ENCODE peak calls at places on chromosomes 7 and 10, in five cellular contexts. V is OCI-M1, A is H9, B is GM03348, U is NCI-H1092. K is an unnamed sample.

GRCh38 chr10:5291501-5292195 is 73.1 kb upstream of the UCN3 start:
- DNase-seq in V (peak), A (no peak), B (peak), U (no peak), K (no peak)

GRCh38 chr10:597976-598375 is 91.5 kb downstream of the DIP2C start:
- DNase-seq in V (no peak), A (no peak), B (no peak), U (no peak), K (no peak)

GRCh38 chr10:86248062-86248461 is 118.5 kb downstream of the GRID1 start:
- DNase-seq in V (no peak), A (no peak), B (no peak), U (no peak), K (no peak)

GRCh38 chr7:27921081-27921836 is 181.3 kb downstream of the TAX1BP1 start:
- DNase-seq in V (peak), A (no peak), B (peak), U (peak), K (no peak)

GRCh38 chr10:99682032-99682431 is 22.7 kb downstream of the ENTPD7 start:
- DNase-seq in V (no peak), A (no peak), B (no peak), U (no peak), K (no peak)

GRCh38 chr10:131816941-131817700 is 83.7 kb upstream of the PPP2R2D start:
- DNase-seq in V (no peak), A (no peak), B (no peak), U (no peak), K (no peak)

GRCh38 chr10:133324198-133324792 is 12.4 kb downstream of the CALY start:
- DNase-seq in V (peak), A (peak), B (peak), U (peak), K (no peak)

GRCh38 chr7:90402785-90403173 is 482 bp upstream of the CLDN12 start:
- DNase-seq in V (no peak), A (no peak), B (no peak), U (no peak), K (no peak)

GRCh38 chr7:82049442-82049841 is 279.6 kb upstream of the HGF start:
- DNase-seq in V (no peak), A (no peak), B (no peak), U (no peak), K (no peak)

GRCh38 chr7:97004931-97005763 is at the start of gene DLX6:
- DNase-seq in V (no peak), A (peak), B (no peak), U (peak), K (no peak)

GRCh38 chr7:150740053-150740452 is 2.8 kb downstream of the GIMAP5 start:
- DNase-seq in V (no peak), A (no peak), B (no peak), U (no peak), K (no peak)

GRCh38 chr7:38021892-38022291 is 101.5 kb downstream of the EPDR1 start:
- DNase-seq in V (no peak), A (no peak), B (no peak), U (no peak), K (no peak)

GRCh38 chr10:33509231-33509871 is 174.9 kb upstream of the NRP1 start:
- DNase-seq in V (peak), A (no peak), B (peak), U (no peak), K (no peak)

GRCh38 chr10:126207313-126207771 is 180.9 kb downstream of the ADAM12 start:
- DNase-seq in V (no peak), A (no peak), B (peak), U (no peak), K (no peak)